ENCODE peak calls at places on chromosome 12, in five cellular contexts. Y, X, H, E and W are unnamed samples.

GRCh38 chr12:28129031-28129430 is 61.2 kb upstream of the CCDC91 start:
- DNase-seq in X (no peak), E (no peak), H (no peak), Y (no peak), W (no peak)

GRCh38 chr12:114691196-114691595 is 7.2 kb upstream of the TBX3 start:
- DNase-seq in E (no peak), X (no peak), Y (no peak), H (no peak), W (no peak)

GRCh38 chr12:71397433-71397954 is 42.1 kb upstream of the LGR5 start:
- DNase-seq in Y (no peak), X (no peak), E (no peak), H (no peak), W (no peak)

GRCh38 chr12:19893514-19893913 is 454.2 kb downstream of the AEBP2 start:
- DNase-seq in E (no peak), H (peak; percentile 36), X (no peak), Y (no peak), W (no peak)

GRCh38 chr12:131565256-131566005 is 145.5 kb upstream of the SFSWAP start:
- DNase-seq in H (no peak), X (no peak), Y (no peak), E (no peak), W (no peak)

GRCh38 chr12:122996621-122997342 is 16.3 kb downstream of the ARL6IP4 start:
- DNase-seq in Y (no peak), E (no peak), X (no peak), H (no peak), W (no peak)

GRCh38 chr12:11765817-11766794 is 116.6 kb downstream of the ETV6 start:
- DNase-seq in Y (peak; percentile 32), X (peak; percentile 67), E (no peak), H (no peak), W (peak; percentile 99)

GRCh38 chr12:64236549-64236948 is 14.5 kb upstream of the KICS2 start:
- DNase-seq in X (no peak), H (peak; percentile 63), E (no peak), Y (no peak), W (no peak)

GRCh38 chr12:6618483-6618882 is 11.3 kb upstream of the CHD4 start:
- DNase-seq in Y (no peak), X (no peak), H (no peak), E (no peak), W (no peak)

GRCh38 chr12:27595231-27595642 is 71.2 kb downstream of the PPFIBP1 start:
- DNase-seq in E (no peak), Y (no peak), H (peak; percentile 17), X (peak; percentile 84), W (no peak)

GRCh38 chr12:88814789-88815188 is 234.5 kb upstream of the KITLG start:
- DNase-seq in X (no peak), Y (no peak), H (no peak), E (no peak), W (no peak)

GRCh38 chr12:23484238-23484637 is 465.2 kb downstream of the SOX5 start:
- DNase-seq in X (no peak), Y (no peak), H (peak; percentile 19), E (no peak), W (no peak)

GRCh38 chr12:44689587-44689986 is 186.5 kb downstream of the NELL2 start:
- DNase-seq in X (no peak), H (no peak), Y (no peak), E (no peak), W (no peak)

GRCh38 chr12:4579305-4580097 is 17.5 kb downstream of the DYRK4 start:
- DNase-seq in H (peak; percentile 50), X (no peak), Y (no peak), E (peak; percentile 30), W (no peak)

GRCh38 chr12:109738878-109739665 is 25.4 kb downstream of the FAM222A start:
- DNase-seq in E (no peak), X (no peak), Y (no peak), H (no peak), W (no peak)

GRCh38 chr12:103881261-103881660 is 40.2 kb upstream of the NT5DC3 start:
- DNase-seq in Y (no peak), H (peak; percentile 47), E (no peak), X (no peak), W (no peak)

GRCh38 chr12:14948672-14949071 is 10.3 kb upstream of the ERP27 start:
- DNase-seq in H (peak; percentile 32), X (peak; percentile 44), Y (peak; percentile 41), E (peak; percentile 63), W (peak; percentile 57)

GRCh38 chr12:120581998-120582397 is 796 bp upstream of the POP5 start:
- DNase-seq in E (no peak), H (peak; percentile 25), X (no peak), Y (no peak), W (no peak)

GRCh38 chr12:75103822-75104221 is 105.8 kb downstream of the KCNC2 start:
- DNase-seq in E (no peak), X (no peak), Y (no peak), H (no peak), W (no peak)

GRCh38 chr12:65420941-65421340 is 142.5 kb downstream of the MSRB3 start:
- DNase-seq in H (no peak), X (no peak), Y (no peak), E (no peak), W (no peak)

GRCh38 chr12:70971395-70971794 is 50.9 kb upstream of the PTPRR start:
- DNase-seq in X (no peak), E (no peak), Y (no peak), H (no peak), W (no peak)

GRCh38 chr12:12964255-12964654 is 12.3 kb upstream of the GPRC5D start:
- DNase-seq in X (no peak), E (no peak), Y (no peak), H (no peak), W (no peak)

GRCh38 chr12:26239508-26240328 is 44.3 kb downstream of the SSPN start:
- DNase-seq in E (no peak), X (peak; percentile 38), Y (no peak), H (no peak), W (no peak)

GRCh38 chr12:41577995-41578394 is 389.9 kb downstream of the PDZRN4 start:
- DNase-seq in X (no peak), H (no peak), Y (no peak), E (no peak), W (no peak)

GRCh38 chr12:85310456-85311076 is 30.5 kb downstream of the ALX1 start:
- DNase-seq in E (no peak), Y (no peak), H (peak; percentile 33), X (no peak), W (no peak)

GRCh38 chr12:94147991-94148840 is at the start of gene PLXNC1:
- DNase-seq in X (peak; percentile 50), Y (peak; percentile 68), E (peak; percentile 47), H (peak; percentile 88), W (no peak)

GRCh38 chr12:16579041-16579440 is 26.9 kb downstream of the LMO3 start:
- DNase-seq in E (no peak), X (no peak), Y (no peak), H (no peak), W (no peak)

GRCh38 chr12:55934343-55934742 is 3.4 kb downstream of the DGKA start:
- DNase-seq in E (no peak), Y (no peak), H (peak; percentile 43), X (no peak), W (no peak)

GRCh38 chr12:32106517-32107366 is at the start of gene BICD1:
- DNase-seq in E (peak; percentile 90), H (peak; percentile 100), X (peak; percentile 92), Y (peak; percentile 82), W (no peak)